ENCODE peak calls at places on chromosomes 16 and 17, in six cellular contexts. B, W, L, K, I and U are unnamed samples.

GRCh38 chr17:51434434-51435170 is 174.3 kb downstream of the UTP18 start:
- DNase-seq in B (no peak), W (no peak), L (no peak), K (no peak), I (no peak), U (peak)

GRCh38 chr16:86597880-86598606 is 19.7 kb downstream of the FOXL1 start:
- DNase-seq in B (peak), W (no peak), L (peak), K (no peak), I (no peak), U (no peak)

GRCh38 chr16:14249291-14250032 is 178.3 kb downstream of the MRTFB start:
- DNase-seq in B (no peak), W (peak), L (peak), K (peak), I (peak), U (peak)

GRCh38 chr16:65481956-65482355 is 360.1 kb upstream of the CDH11 start:
- DNase-seq in B (no peak), W (no peak), L (no peak), K (no peak), I (no peak), U (peak)

GRCh38 chr16:57609541-57610401 is 18.7 kb upstream of the ADGRG1 start:
- DNase-seq in B (peak), W (no peak), L (no peak), K (no peak), I (no peak), U (no peak)

GRCh38 chr17:794876-795275 is 12.7 kb downstream of the MRM3 start:
- DNase-seq in B (peak), W (peak), L (peak), K (peak), I (peak), U (peak)

GRCh38 chr17:54903375-54903774 is 2.7 kb downstream of the TOM1L1 start:
- DNase-seq in B (no peak), W (peak), L (no peak), K (no peak), I (no peak), U (no peak)

GRCh38 chr16:51392651-51393187 is 241.6 kb upstream of the SALL1 start:
- DNase-seq in B (no peak), W (no peak), L (no peak), K (peak), I (peak), U (no peak)

GRCh38 chr16:25051446-25052160 is 36.4 kb upstream of the ARHGAP17 start:
- DNase-seq in B (no peak), W (no peak), L (no peak), K (no peak), I (no peak), U (no peak)
- H3K27ac ChIP-seq in B (peak), W (no peak), L (peak), K (no peak), I (peak), U (no peak)

GRCh38 chr17:62998665-62999393 is 32.8 kb downstream of the TANC2 start:
- DNase-seq in B (no peak), W (no peak), L (no peak), K (no peak), I (no peak), U (no peak)

GRCh38 chr17:62994931-62995330 is 28.9 kb downstream of the TANC2 start:
- DNase-seq in B (no peak), W (no peak), L (no peak), K (no peak), I (no peak), U (no peak)

GRCh38 chr17:62996221-62996620 is 30.2 kb downstream of the TANC2 start:
- DNase-seq in B (no peak), W (no peak), L (no peak), K (no peak), I (no peak), U (no peak)

DNA sequence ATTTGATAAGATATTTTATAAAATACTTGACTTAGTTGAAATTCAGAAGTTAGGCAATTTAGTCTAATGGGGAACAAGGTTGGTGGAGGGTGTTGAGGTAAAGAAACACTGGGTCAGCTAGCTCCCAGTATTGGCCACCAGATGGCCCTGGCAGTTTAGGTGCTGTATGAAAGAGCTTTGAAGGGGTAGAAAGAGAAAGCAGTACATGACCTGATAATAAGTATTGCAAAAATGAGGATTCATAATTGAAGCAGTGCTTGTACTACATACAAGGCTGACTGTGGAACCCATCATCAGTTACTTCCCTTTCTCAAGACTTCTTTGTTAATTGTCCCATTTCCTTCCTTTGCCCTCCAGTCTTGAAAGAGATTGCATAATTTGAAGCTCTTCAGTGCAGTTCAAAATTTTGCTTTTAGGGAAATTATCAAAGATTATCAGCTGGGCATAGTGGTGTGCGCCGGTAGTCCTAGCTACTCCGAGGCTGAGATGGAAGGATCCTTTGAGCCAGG is 29.4 kb downstream of the TANC2 start:
- DNase-seq in B (no peak), W (no peak), L (no peak), K (peak), I (no peak), U (peak)
- TF ChIP-seq CTCF in B (peak), W (no peak), L (peak), K (peak), I (no peak), U (peak)

GRCh38 chr17:81865358-81865732 is 5.0 kb upstream of the P4HB start:
- DNase-seq in B (no peak), W (no peak), L (no peak), K (no peak), I (no peak), U (no peak)

GRCh38 chr17:81863833-81864768 is 3.8 kb upstream of the P4HB start:
- DNase-seq in B (no peak), W (no peak), L (no peak), K (peak), I (no peak), U (no peak)

GRCh38 chr17:81866440-81867122 is 4.6 kb downstream of the ARHGDIA start:
- DNase-seq in B (no peak), W (no peak), L (no peak), K (no peak), I (no peak), U (no peak)

GRCh38 chr17:81867123-81867951 is 3.8 kb downstream of the ARHGDIA start:
- DNase-seq in B (no peak), W (no peak), L (no peak), K (peak), I (no peak), U (no peak)

DNA sequence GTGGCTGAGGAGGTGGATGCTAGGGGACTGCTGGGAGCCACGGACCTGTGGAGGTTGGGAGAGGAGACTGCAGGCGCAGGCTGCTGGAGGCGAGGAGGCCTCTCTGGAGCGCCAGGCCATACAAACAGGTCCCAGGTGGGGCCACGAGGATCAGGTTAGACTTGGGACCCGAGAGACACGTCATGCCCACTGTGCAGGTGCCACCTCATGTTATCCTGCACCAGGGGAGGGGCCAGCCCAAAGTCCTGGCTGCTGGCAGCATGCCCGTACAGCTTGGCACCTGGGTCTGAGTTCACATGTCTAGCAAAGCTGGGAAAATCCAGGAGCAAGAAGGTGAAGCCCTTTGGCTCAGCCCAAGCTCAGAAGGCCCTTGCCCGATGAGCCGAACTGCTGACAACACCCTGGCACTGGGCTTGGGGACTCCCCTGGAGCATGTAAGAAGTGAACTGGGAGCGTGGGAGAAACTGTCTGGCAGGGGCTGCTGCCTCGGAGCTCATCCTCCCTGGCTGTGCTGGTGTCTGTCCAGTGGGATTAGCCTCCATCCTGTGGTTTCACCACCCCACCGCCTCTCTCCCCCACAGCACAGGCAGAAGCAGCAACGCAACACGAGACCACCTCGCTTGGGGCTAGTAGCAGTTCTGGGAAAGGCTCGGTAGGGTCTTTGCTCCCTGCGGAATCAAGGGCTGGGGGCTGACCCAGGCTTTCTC is 5.3 kb downstream of the ARHGDIA start:
- DNase-seq in B (no peak), W (no peak), L (no peak), K (no peak), I (no peak), U (no peak)
- H3K27ac ChIP-seq in B (peak), W (no peak), L (no peak), K (no peak), I (peak), U (peak)

DNA sequence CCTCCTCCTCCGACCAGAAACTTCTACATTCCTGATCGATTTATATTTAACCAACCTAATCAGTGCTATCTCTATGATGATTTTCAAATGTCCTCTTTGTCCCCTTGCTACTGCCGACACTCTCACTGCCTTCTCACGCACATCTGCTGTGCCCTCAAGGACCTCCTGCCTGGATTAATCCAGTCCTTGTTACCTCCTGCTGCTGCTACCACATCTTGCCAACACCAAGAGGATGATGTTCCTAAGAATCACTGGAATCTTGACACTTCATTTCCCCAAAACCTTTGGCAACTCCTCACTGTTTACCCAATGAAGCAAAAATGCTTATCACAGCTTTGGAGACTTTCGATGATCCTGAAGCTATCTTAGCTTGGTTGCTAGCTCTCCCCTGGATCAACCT is 287.3 kb upstream of the AXIN2 start:
- DNase-seq in B (no peak), W (no peak), L (no peak), K (no peak), I (no peak), U (no peak)
- TF ChIP-seq CTCF in B (no peak), W (no peak), L (no peak), K (no peak), I (no peak), U (no peak)

DNA sequence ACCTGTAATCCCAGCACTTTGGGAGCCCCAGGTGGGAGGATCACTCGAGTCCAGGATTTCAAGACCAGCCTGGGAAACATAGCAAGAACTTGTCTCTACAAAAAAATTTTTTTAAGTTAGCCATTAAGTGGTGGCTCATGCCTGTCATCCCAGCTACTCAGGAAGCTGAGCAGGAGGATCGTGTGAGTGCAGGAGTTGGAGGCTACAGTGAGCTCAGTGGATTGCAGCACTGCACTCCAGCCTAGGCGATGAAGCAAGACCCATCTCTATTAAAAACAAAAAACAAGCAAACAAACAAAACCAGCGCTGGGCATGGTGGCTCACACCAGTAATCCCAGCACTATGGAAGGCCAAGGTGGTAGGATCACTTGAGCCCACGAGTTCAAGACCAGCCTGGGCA is 38.0 kb downstream of the HEATR3 start:
- DNase-seq in B (no peak), W (no peak), L (no peak), K (no peak), I (no peak), U (no peak)
- H3K27ac ChIP-seq in B (no peak), W (no peak), L (no peak), K (no peak), I (no peak), U (peak)